ENCODE peak calls at places on chromosomes 11 and 22, in ten cellular contexts. G is tibial nerve; H is Panc1; C is CD8-positive, alpha-beta T cell; I is endodermal cell; D is hepatocyte; B is kidney; M is neuronal stem cell; A is PC-9; U is AG04450. X is an unnamed sample.

GRCh38 chr22:28229566-28230483 is 310.8 kb upstream of the PITPNB start:
- DNase-seq in G (no peak), H (no peak), C (no peak), I (no peak), D (no peak), B (no peak), M (no peak), A (no peak), U (no peak), X (no peak)

GRCh38 chr22:31248138-31248745 is 36.1 kb downstream of the LIMK2 start:
- DNase-seq in G (peak; percentile 72), H (no peak), C (peak; percentile 78), I (peak; percentile 95), D (peak; percentile 92), B (peak; percentile 91), M (peak; percentile 79), A (peak; percentile 80), U (peak; percentile 80), X (peak; percentile 55)

GRCh38 chr22:25403752-25404471 is 160.6 kb upstream of the GRK3 start:
- DNase-seq in G (no peak), H (no peak), C (no peak), I (peak; percentile 72), D (peak; percentile 37), B (peak; percentile 43), M (no peak), A (no peak), U (no peak), X (no peak)

GRCh38 chr22:20062766-20063083 is 17.3 kb upstream of the DGCR8 start:
- DNase-seq in G (no peak), H (no peak), C (no peak), I (no peak), D (peak; percentile 55), B (no peak), M (no peak), A (peak; percentile 61), U (no peak), X (no peak)

GRCh38 chr11:78428273-78428651 is 10.6 kb upstream of the GAB2 start:
- DNase-seq in G (no peak), H (no peak), C (no peak), I (no peak), D (no peak), B (no peak), M (no peak), A (no peak), U (no peak), X (no peak)

GRCh38 chr22:45526263-45526662 is 23.6 kb downstream of the FBLN1 start:
- DNase-seq in G (no peak), H (no peak), C (no peak), I (no peak), D (no peak), B (no peak), M (no peak), A (no peak), U (no peak), X (no peak)

GRCh38 chr11:84795698-84796097 is 831.4 kb downstream of the DLG2 start:
- DNase-seq in G (no peak), H (no peak), C (no peak), I (no peak), D (no peak), B (peak; percentile 55), M (no peak), A (no peak), U (no peak), X (no peak)

GRCh38 chr22:31753005-31753633 is 700 bp upstream of the DEPDC5 start:
- DNase-seq in G (peak; percentile 9), H (no peak), C (no peak), I (peak; percentile 94), D (peak; percentile 79), B (peak; percentile 78), M (peak; percentile 66), A (peak; percentile 72), U (no peak), X (no peak)

GRCh38 chr11:134521001-134521400 is 109.0 kb upstream of the B3GAT1 start:
- DNase-seq in G (no peak), H (no peak), C (no peak), I (no peak), D (no peak), B (peak; percentile 39), M (no peak), A (no peak), U (no peak), X (no peak)

GRCh38 chr11:134519788-134520187 is 107.7 kb upstream of the B3GAT1 start:
- DNase-seq in G (no peak), H (no peak), C (no peak), I (no peak), D (no peak), B (peak; percentile 22), M (no peak), A (no peak), U (no peak), X (no peak)

GRCh38 chr11:134518616-134519389 is 106.8 kb upstream of the B3GAT1 start:
- DNase-seq in G (no peak), H (no peak), C (no peak), I (no peak), D (no peak), B (peak; percentile 55), M (no peak), A (no peak), U (no peak), X (no peak)

GRCh38 chr11:134517621-134518293 is 105.7 kb upstream of the B3GAT1 start:
- DNase-seq in G (no peak), H (no peak), C (no peak), I (peak; percentile 9), D (no peak), B (peak; percentile 19), M (no peak), A (no peak), U (no peak), X (no peak)

DNA sequence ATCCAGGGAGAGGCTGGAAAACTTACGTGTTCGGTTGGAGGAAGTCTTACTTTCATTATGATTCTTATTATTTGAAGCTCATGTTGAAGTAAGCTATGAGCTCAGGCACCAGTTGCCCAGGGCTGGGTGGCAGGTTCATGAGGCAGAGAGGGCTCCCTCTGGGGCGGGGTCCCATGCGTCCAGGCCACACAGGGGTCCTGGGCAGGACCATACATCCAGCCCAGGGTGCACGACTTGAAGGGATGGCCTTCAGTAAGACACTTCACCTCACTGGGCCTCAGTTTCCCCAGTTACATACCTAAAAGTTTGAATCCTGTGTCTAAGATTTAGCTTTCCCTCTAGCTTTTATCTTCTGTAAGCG is 107.3 kb upstream of the B3GAT1 start:
- DNase-seq in G (no peak), H (no peak), C (no peak), I (no peak), D (no peak), B (peak; percentile 41), M (no peak), A (no peak), U (no peak), X (no peak)
- H3K9me3 ChIP-seq in G (no peaks in the 10 kb centered on the region), H (no peaks in the 10 kb centered on the region), C (no peaks in the 10 kb centered on the region), I (no peaks in the 10 kb centered on the region), D (no peaks in the 10 kb centered on the region), B (no peaks in the 10 kb centered on the region), M (no peaks in the 10 kb centered on the region), A (no peaks in the 10 kb centered on the region), U (peaks cover 85% of the 10 kb centered on the region), X (no peaks in the 10 kb centered on the region)

GRCh38 chr22:48309115-48309705 is 1518.5 kb downstream of the BRD1 start:
- DNase-seq in G (no peak), H (no peak), C (no peak), I (no peak), D (no peak), B (peak; percentile 71), M (no peak), A (no peak), U (no peak), X (no peak)
- H3K9me3 ChIP-seq in G (no peaks in the 10 kb centered on the region), H (no peaks in the 10 kb centered on the region), C (no peaks in the 10 kb centered on the region), I (peaks cover 11% of the 10 kb centered on the region), D (no peaks in the 10 kb centered on the region), B (no peaks in the 10 kb centered on the region), M (no peaks in the 10 kb centered on the region), A (no peaks in the 10 kb centered on the region), U (peaks cover 72% of the 10 kb centered on the region), X (no peaks in the 10 kb centered on the region)

GRCh38 chr11:88402784-88403183 is 65.2 kb upstream of the CTSC start:
- DNase-seq in G (no peak), H (no peak), C (no peak), I (no peak), D (no peak), B (no peak), M (no peak), A (no peak), U (no peak), X (no peak)

GRCh38 chr11:88399171-88399570 is 61.6 kb upstream of the CTSC start:
- DNase-seq in G (no peak), H (no peak), C (no peak), I (no peak), D (no peak), B (no peak), M (no peak), A (no peak), U (no peak), X (no peak)

GRCh38 chr11:88404363-88404762 is 66.8 kb upstream of the CTSC start:
- DNase-seq in G (no peak), H (no peak), C (no peak), I (no peak), D (no peak), B (no peak), M (no peak), A (no peak), U (no peak), X (no peak)

GRCh38 chr11:88402192-88402715 is 64.7 kb upstream of the CTSC start:
- DNase-seq in G (no peak), H (no peak), C (no peak), I (no peak), D (no peak), B (no peak), M (peak; percentile 32), A (no peak), U (peak; percentile 82), X (no peak)

DNA sequence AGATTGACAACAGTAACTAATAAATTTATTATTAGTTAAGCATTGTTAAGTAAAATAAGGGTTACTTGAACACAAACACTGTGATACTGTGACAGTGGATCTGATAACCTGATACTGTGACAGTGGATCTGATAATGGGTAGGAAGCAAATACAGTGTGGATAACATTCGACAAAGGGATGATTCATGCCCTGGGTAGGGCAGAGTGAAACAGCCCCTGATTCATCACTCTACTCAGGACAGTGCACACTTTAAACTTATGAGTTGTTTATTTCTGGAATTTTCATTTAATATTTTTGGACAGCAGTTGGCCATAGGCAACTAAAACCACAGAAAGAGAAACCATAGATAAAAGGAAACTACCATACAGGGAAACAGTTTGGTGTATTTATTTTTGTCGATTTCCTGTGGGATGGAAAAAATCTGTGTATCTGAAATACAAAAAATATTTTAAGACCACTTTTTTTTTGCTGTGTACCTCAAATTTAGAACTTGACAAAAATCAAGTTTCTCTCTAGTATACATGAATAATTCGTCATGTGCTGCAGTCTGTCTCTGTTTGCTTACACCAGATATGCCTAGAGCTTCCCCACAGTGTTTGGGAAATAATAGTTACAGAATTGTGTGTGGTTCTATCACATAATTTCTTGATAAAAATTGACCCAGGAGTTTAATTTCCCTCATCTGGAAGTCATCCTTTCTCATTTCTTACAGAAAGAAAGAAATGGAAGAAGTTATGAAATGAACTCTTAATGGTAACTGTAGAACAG is 61.0 kb upstream of the CTSC start:
- DNase-seq in G (no peak), H (no peak), C (no peak), I (no peak), D (no peak), B (no peak), M (no peak), A (no peak), U (no peak), X (no peak)
- H3K9me3 ChIP-seq in G (no peaks in the 10 kb centered on the region), H (no peaks in the 10 kb centered on the region), C (no peaks in the 10 kb centered on the region), I (no peaks in the 10 kb centered on the region), D (no peaks in the 10 kb centered on the region), B (no peaks in the 10 kb centered on the region), M (no peaks in the 10 kb centered on the region), A (peaks cover 6% of the 10 kb centered on the region), U (no peaks in the 10 kb centered on the region), X (no peaks in the 10 kb centered on the region)

DNA sequence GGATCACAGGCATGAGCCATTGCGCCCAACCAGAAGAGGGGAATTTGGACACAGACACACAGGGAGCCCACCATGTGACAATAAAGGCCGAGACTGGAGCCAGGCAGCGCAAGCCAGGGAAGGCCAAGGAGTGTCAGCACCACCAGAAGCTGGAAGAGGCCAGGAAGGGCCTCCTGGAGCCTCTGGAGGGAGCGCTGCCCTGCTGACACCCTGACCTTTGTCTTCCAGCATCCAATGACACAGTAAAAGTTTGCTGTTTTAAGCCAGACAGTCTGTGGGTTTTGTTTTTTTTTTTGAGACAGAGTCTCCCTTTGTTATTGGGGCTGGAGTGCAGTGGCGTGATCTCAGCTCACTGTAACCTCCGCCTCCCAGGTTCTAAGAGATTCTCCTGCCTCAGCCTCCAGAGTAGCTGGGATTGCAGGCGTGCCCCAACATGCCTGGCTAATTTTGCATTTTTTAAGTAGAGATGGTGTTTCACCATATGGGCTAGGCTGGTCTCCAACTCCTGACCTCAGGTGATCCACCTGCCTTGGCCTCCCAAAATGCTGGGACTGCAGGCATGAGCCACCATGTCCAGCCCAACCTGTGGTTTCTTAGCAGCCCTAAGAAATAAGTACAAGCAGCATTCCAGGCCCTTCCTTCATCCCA is 215.8 kb downstream of the CTTN start:
- DNase-seq in G (no peak), H (no peak), C (no peak), I (no peak), D (no peak), B (peak; percentile 10), M (no peak), A (no peak), U (no peak), X (no peak)
- H3K9me3 ChIP-seq in G (no peaks in the 10 kb centered on the region), H (no peaks in the 10 kb centered on the region), C (no peaks in the 10 kb centered on the region), I (no peaks in the 10 kb centered on the region), D (no peaks in the 10 kb centered on the region), B (no peaks in the 10 kb centered on the region), M (no peaks in the 10 kb centered on the region), A (no peaks in the 10 kb centered on the region), U (peaks cover 61% of the 10 kb centered on the region), X (no peaks in the 10 kb centered on the region)

X was measured in T-helper 17 cell.